ENCODE peak calls at places on chromosomes 7 and 10, in nine cellular contexts. One of them, this sample, is unnamed.

GRCh38 chr10:5948999-5949759 is 28.2 kb downstream of the IL15RA start:
- DNase-seq in BE2C: peak
- DNase-seq in coronary artery: no peak
- DNase-seq in keratinocyte: no peak
- DNase-seq in lung: peak
- DNase-seq in foreskin keratinocyte: no peak
- DNase-seq in dorsolateral prefrontal cortex: peak
- DNase-seq in choroid plexus epithelial cell: peak
- DNase-seq in thyroid gland: no peak
- DNase-seq in this sample: no peak

GRCh38 chr7:121755286-121755685 is 117.7 kb upstream of the PTPRZ1 start:
- DNase-seq in thyroid gland: no peak
- DNase-seq in coronary artery: no peak
- DNase-seq in keratinocyte: no peak
- DNase-seq in BE2C: no peak
- DNase-seq in lung: no peak
- DNase-seq in choroid plexus epithelial cell: peak
- DNase-seq in foreskin keratinocyte: no peak
- DNase-seq in dorsolateral prefrontal cortex: no peak
- DNase-seq in this sample: no peak

GRCh38 chr10:97333351-97333600 is 1.3 kb downstream of the FRAT2 start:
- DNase-seq in lung: no peak
- DNase-seq in coronary artery: no peak
- DNase-seq in choroid plexus epithelial cell: peak
- DNase-seq in thyroid gland: peak
- DNase-seq in dorsolateral prefrontal cortex: no peak
- DNase-seq in BE2C: peak
- DNase-seq in keratinocyte: no peak
- DNase-seq in foreskin keratinocyte: no peak
- DNase-seq in this sample: no peak

GRCh38 chr10:50286517-50286916 is 35.2 kb upstream of the ASAH2 start:
- DNase-seq in lung: no peak
- DNase-seq in BE2C: no peak
- DNase-seq in dorsolateral prefrontal cortex: no peak
- DNase-seq in keratinocyte: no peak
- DNase-seq in foreskin keratinocyte: no peak
- DNase-seq in choroid plexus epithelial cell: peak
- DNase-seq in thyroid gland: no peak
- DNase-seq in coronary artery: no peak
- DNase-seq in this sample: no peak

GRCh38 chr7:105932835-105933477 is 30.1 kb upstream of the CDHR3 start:
- DNase-seq in BE2C: no peak
- DNase-seq in lung: peak
- DNase-seq in choroid plexus epithelial cell: peak
- DNase-seq in keratinocyte: no peak
- DNase-seq in dorsolateral prefrontal cortex: peak
- DNase-seq in thyroid gland: no peak
- DNase-seq in foreskin keratinocyte: peak
- DNase-seq in coronary artery: no peak
- DNase-seq in this sample: no peak

GRCh38 chr10:85641479-85641967 is 725.1 kb downstream of the GRID1 start:
- DNase-seq in lung: no peak
- DNase-seq in foreskin keratinocyte: peak
- DNase-seq in coronary artery: no peak
- DNase-seq in dorsolateral prefrontal cortex: no peak
- DNase-seq in keratinocyte: no peak
- DNase-seq in choroid plexus epithelial cell: peak
- DNase-seq in BE2C: peak
- DNase-seq in thyroid gland: peak
- DNase-seq in this sample: no peak

GRCh38 chr7:104136981-104137380 is 70.8 kb downstream of the ORC5 start:
- DNase-seq in thyroid gland: peak
- DNase-seq in choroid plexus epithelial cell: no peak
- DNase-seq in lung: no peak
- DNase-seq in coronary artery: no peak
- DNase-seq in foreskin keratinocyte: no peak
- DNase-seq in keratinocyte: no peak
- DNase-seq in BE2C: no peak
- DNase-seq in dorsolateral prefrontal cortex: no peak
- DNase-seq in this sample: no peak

GRCh38 chr10:96017227-96017687 is 26.1 kb upstream of the CCNJ start:
- DNase-seq in BE2C: peak
- DNase-seq in choroid plexus epithelial cell: peak
- DNase-seq in lung: no peak
- DNase-seq in foreskin keratinocyte: peak
- DNase-seq in coronary artery: no peak
- DNase-seq in thyroid gland: peak
- DNase-seq in keratinocyte: peak
- DNase-seq in dorsolateral prefrontal cortex: no peak
- DNase-seq in this sample: no peak

GRCh38 chr10:128779457-128779856 is 653.2 kb upstream of the MKI67 start:
- DNase-seq in BE2C: no peak
- DNase-seq in choroid plexus epithelial cell: no peak
- DNase-seq in keratinocyte: no peak
- DNase-seq in lung: no peak
- DNase-seq in foreskin keratinocyte: no peak
- DNase-seq in thyroid gland: no peak
- DNase-seq in coronary artery: no peak
- DNase-seq in dorsolateral prefrontal cortex: no peak
- DNase-seq in this sample: no peak

GRCh38 chr7:148303295-148304013 is 287.1 kb upstream of the C7orf33 start:
- DNase-seq in foreskin keratinocyte: peak
- DNase-seq in BE2C: peak
- DNase-seq in choroid plexus epithelial cell: peak
- DNase-seq in thyroid gland: peak
- DNase-seq in coronary artery: no peak
- DNase-seq in lung: peak
- DNase-seq in dorsolateral prefrontal cortex: peak
- DNase-seq in keratinocyte: peak
- DNase-seq in this sample: no peak

GRCh38 chr10:14569274-14570060 is 205.2 kb downstream of the FAM107B start:
- DNase-seq in lung: no peak
- DNase-seq in BE2C: no peak
- DNase-seq in keratinocyte: no peak
- DNase-seq in coronary artery: no peak
- DNase-seq in dorsolateral prefrontal cortex: no peak
- DNase-seq in thyroid gland: no peak
- DNase-seq in foreskin keratinocyte: no peak
- DNase-seq in choroid plexus epithelial cell: no peak
- DNase-seq in this sample: no peak

GRCh38 chr10:5476918-5477525 is 22.3 kb downstream of the CALML5 start:
- DNase-seq in coronary artery: peak
- DNase-seq in dorsolateral prefrontal cortex: no peak
- DNase-seq in thyroid gland: no peak
- DNase-seq in foreskin keratinocyte: no peak
- DNase-seq in BE2C: no peak
- DNase-seq in keratinocyte: no peak
- DNase-seq in choroid plexus epithelial cell: no peak
- DNase-seq in lung: no peak
- DNase-seq in this sample: no peak

DNA sequence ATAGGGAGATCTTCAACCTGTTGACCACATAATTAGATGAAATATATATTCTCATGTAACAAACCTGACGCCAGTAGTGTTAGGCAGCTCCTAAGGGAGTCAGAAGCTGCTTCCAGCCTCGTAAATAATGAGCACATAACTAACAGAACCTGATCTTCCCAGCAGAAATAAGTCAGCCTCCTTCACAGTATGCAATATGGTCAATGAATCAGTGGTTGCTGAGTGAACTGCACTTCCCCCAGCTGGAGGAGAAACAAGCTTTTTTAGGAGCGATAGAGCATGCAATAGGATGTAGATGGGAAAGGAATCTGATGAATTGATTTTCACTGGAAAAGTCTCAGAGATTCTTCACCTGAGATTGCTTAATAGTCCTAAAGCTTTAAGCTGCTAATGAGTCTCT is 337.2 kb upstream of the LRGUK start:
- DNase-seq in dorsolateral prefrontal cortex: no peak
- DNase-seq in choroid plexus epithelial cell: peak
- DNase-seq in coronary artery: no peak
- DNase-seq in keratinocyte: no peak
- DNase-seq in thyroid gland: no peak
- DNase-seq in lung: no peak
- DNase-seq in BE2C: no peak
- DNase-seq in foreskin keratinocyte: peak
- DNase-seq in this sample: no peak
- TF ChIP-seq CTCF in dorsolateral prefrontal cortex: no peak
- TF ChIP-seq CTCF in choroid plexus epithelial cell: no peak
- TF ChIP-seq CTCF in coronary artery: no peak
- TF ChIP-seq CTCF in keratinocyte: no peak
- TF ChIP-seq CTCF in thyroid gland: no peak
- TF ChIP-seq CTCF in lung: no peak
- TF ChIP-seq CTCF in BE2C: no peak
- TF ChIP-seq CTCF in foreskin keratinocyte: no peak
- TF ChIP-seq CTCF in this sample: no peak

DNA sequence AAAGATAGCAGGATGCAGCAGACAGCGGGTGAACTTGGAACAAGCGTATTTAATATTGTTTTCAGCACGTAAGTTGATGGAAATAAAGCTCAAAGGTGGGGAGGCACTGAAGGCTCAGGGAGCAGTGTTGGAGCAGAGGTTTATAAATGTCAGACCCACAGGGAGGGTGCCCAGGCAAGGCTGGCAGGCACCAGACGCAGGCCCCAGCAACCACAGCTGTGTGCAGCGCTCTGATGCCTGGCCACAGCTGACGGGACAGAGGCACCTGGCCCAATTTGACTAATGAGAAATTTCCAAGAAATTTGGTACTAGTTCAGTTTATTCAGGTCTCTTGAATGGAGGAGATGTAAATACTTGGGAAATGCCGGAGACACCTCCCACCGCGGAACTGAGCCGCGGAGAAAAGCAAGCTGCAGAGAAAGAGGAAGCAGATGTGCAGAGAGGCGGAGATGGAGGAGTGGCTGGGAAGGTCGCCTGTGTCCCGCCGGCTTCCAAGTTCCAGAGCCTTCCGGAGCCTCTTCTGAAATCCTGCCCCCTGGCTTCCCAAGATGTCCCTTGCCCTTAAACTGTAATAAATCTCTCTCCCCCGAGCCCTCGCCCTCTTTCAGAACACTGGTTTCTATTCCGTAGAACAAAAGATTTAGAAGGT is 38.3 kb upstream of the PLXNA4 start:
- DNase-seq in thyroid gland: peak
- DNase-seq in keratinocyte: no peak
- DNase-seq in BE2C: peak
- DNase-seq in dorsolateral prefrontal cortex: peak
- DNase-seq in lung: no peak
- DNase-seq in coronary artery: no peak
- DNase-seq in foreskin keratinocyte: no peak
- DNase-seq in choroid plexus epithelial cell: peak
- DNase-seq in this sample: no peak
- TF ChIP-seq CTCF in thyroid gland: no peak
- TF ChIP-seq CTCF in keratinocyte: no peak
- TF ChIP-seq CTCF in BE2C: peak
- TF ChIP-seq CTCF in dorsolateral prefrontal cortex: peak
- TF ChIP-seq CTCF in lung: no peak
- TF ChIP-seq CTCF in coronary artery: no peak
- TF ChIP-seq CTCF in foreskin keratinocyte: peak
- TF ChIP-seq CTCF in choroid plexus epithelial cell: peak
- TF ChIP-seq CTCF in this sample: no peak

GRCh38 chr7:79320741-79321473 is 132.6 kb downstream of the MAGI2 start:
- DNase-seq in coronary artery: no peak
- DNase-seq in lung: no peak
- DNase-seq in foreskin keratinocyte: no peak
- DNase-seq in keratinocyte: no peak
- DNase-seq in BE2C: no peak
- DNase-seq in dorsolateral prefrontal cortex: no peak
- DNase-seq in choroid plexus epithelial cell: peak
- DNase-seq in thyroid gland: no peak
- DNase-seq in this sample: no peak
- TF ChIP-seq CTCF in coronary artery: no peak
- TF ChIP-seq CTCF in lung: no peak
- TF ChIP-seq CTCF in foreskin keratinocyte: no peak
- TF ChIP-seq CTCF in keratinocyte: no peak
- TF ChIP-seq CTCF in BE2C: no peak
- TF ChIP-seq CTCF in dorsolateral prefrontal cortex: no peak
- TF ChIP-seq CTCF in choroid plexus epithelial cell: peak
- TF ChIP-seq CTCF in thyroid gland: no peak
- TF ChIP-seq CTCF in this sample: no peak

GRCh38 chr10:110500515-110500905 is 2.8 kb downstream of the DUSP5 start:
- DNase-seq in thyroid gland: no peak
- DNase-seq in coronary artery: no peak
- DNase-seq in foreskin keratinocyte: peak
- DNase-seq in choroid plexus epithelial cell: peak
- DNase-seq in keratinocyte: no peak
- DNase-seq in dorsolateral prefrontal cortex: no peak
- DNase-seq in lung: no peak
- DNase-seq in BE2C: no peak
- DNase-seq in this sample: no peak

GRCh38 chr10:110497438-110498086 is at the start of gene DUSP5:
- DNase-seq in lung: peak
- DNase-seq in choroid plexus epithelial cell: peak
- DNase-seq in dorsolateral prefrontal cortex: peak
- DNase-seq in foreskin keratinocyte: peak
- DNase-seq in keratinocyte: no peak
- DNase-seq in BE2C: peak
- DNase-seq in coronary artery: peak
- DNase-seq in thyroid gland: peak
- DNase-seq in this sample: peak

GRCh38 chr10:110499796-110500514 is 2.2 kb downstream of the DUSP5 start:
- DNase-seq in coronary artery: no peak
- DNase-seq in foreskin keratinocyte: no peak
- DNase-seq in dorsolateral prefrontal cortex: no peak
- DNase-seq in BE2C: no peak
- DNase-seq in lung: no peak
- DNase-seq in keratinocyte: no peak
- DNase-seq in choroid plexus epithelial cell: peak
- DNase-seq in thyroid gland: no peak
- DNase-seq in this sample: no peak

GRCh38 chr10:110498087-110498981 is 627 bp downstream of the DUSP5 start:
- DNase-seq in dorsolateral prefrontal cortex: peak
- DNase-seq in thyroid gland: peak
- DNase-seq in keratinocyte: no peak
- DNase-seq in choroid plexus epithelial cell: peak
- DNase-seq in foreskin keratinocyte: no peak
- DNase-seq in lung: peak
- DNase-seq in coronary artery: peak
- DNase-seq in BE2C: peak
- DNase-seq in this sample: peak

DNA sequence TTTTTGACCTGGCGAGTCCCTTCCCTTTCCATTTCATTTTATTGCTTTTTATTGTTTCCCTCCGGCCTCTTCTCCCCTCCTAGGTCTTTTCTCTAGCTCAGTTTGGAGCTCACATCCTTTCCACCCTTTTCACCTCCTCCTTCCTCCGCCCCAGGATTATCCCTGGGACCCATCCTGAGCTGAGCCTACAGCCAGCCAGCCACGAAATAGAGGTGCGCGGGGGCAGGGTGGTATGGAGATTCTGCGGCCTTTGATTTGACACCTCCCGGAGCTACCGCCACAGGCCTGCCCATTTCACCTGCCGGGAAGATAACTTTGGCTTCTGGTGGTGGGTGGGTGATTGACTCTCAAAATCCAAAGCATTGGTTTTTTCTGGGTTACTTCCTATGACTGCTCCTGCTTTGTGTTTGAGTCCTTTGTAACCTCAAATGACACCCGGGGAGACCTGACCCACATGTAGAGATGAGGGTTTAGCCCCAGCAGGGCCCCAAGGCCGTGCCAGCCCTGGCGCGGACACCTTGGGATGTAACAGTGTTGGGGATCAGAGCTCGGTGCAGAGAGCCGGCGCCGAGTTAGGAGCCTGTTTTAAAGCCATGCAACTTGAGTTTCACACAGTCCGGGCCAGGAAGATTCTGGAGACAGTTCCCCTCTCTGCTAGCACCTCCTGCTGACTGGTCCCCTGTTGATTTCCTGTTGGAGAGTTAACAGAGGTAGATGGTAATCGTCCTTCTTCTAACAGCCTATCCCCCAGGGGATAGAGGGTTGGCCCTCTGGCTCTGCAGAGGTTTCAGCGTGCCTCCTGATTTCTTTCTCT is 1.5 kb downstream of the DUSP5 start:
- DNase-seq in BE2C: peak
- DNase-seq in dorsolateral prefrontal cortex: peak
- DNase-seq in keratinocyte: no peak
- DNase-seq in lung: no peak
- DNase-seq in choroid plexus epithelial cell: peak
- DNase-seq in foreskin keratinocyte: no peak
- DNase-seq in thyroid gland: peak
- DNase-seq in coronary artery: no peak
- DNase-seq in this sample: no peak
- TF ChIP-seq CTCF in BE2C: peak
- TF ChIP-seq CTCF in dorsolateral prefrontal cortex: no peak
- TF ChIP-seq CTCF in keratinocyte: peak
- TF ChIP-seq CTCF in lung: no peak
- TF ChIP-seq CTCF in choroid plexus epithelial cell: peak
- TF ChIP-seq CTCF in foreskin keratinocyte: peak
- TF ChIP-seq CTCF in thyroid gland: no peak
- TF ChIP-seq CTCF in coronary artery: no peak
- TF ChIP-seq CTCF in this sample: no peak

This sample was measured in activated B cell treated with CpG ODN at 0.5 μM for 24 hours.